ENCODE peak calls at places on chromosomes 5 and 9, in seven cellular contexts. Z is foreskin keratinocyte, B is choroid plexus epithelial cell, C is GM12865, W is dorsolateral prefrontal cortex, G is uterus, N is AG10803. E is an unnamed sample.

GRCh38 chr5:56297851-56298250 is 64.7 kb upstream of the ANKRD55 start:
- DNase-seq in Z (no peak), B (no peak), C (no peak), W (no peak), G (no peak), N (no peak), E (no peak)

GRCh38 chr5:78221964-78222451 is 72.5 kb downstream of the AP3B1 start:
- DNase-seq in Z (no peak), B (peak), C (peak), W (no peak), G (no peak), N (peak), E (peak)

GRCh38 chr5:14728109-14728938 is 63.8 kb downstream of the OTULIN start:
- DNase-seq in Z (no peak), B (no peak), C (no peak), W (peak), G (no peak), N (no peak), E (no peak)

GRCh38 chr9:74205071-74205470 is 292.1 kb upstream of the RORB start:
- DNase-seq in Z (no peak), B (no peak), C (no peak), W (no peak), G (no peak), N (no peak), E (no peak)

GRCh38 chr5:108380531-108381021 is 1.3 kb downstream of the FBXL17 start:
- DNase-seq in Z (no peak), B (peak), C (peak), W (no peak), G (peak), N (peak), E (no peak)

GRCh38 chr5:1860021-1860610 is 22.6 kb downstream of the IRX4 start:
- DNase-seq in Z (no peak), B (no peak), C (no peak), W (no peak), G (no peak), N (no peak), E (no peak)

GRCh38 chr9:91586282-91586681 is 162.7 kb upstream of the NFIL3 start:
- DNase-seq in Z (no peak), B (no peak), C (peak), W (no peak), G (no peak), N (no peak), E (no peak)

GRCh38 chr5:16081376-16081775 is 98.2 kb downstream of the MARCHF11 start:
- DNase-seq in Z (no peak), B (no peak), C (no peak), W (no peak), G (no peak), N (no peak), E (no peak)

GRCh38 chr5:68178579-68178978 is 37.0 kb upstream of the PIK3R1 start:
- DNase-seq in Z (peak), B (peak), C (no peak), W (no peak), G (no peak), N (no peak), E (peak)

GRCh38 chr5:53478411-53479044 is 1.9 kb upstream of the FST start:
- DNase-seq in Z (no peak), B (peak), C (peak), W (no peak), G (peak), N (peak), E (peak)

GRCh38 chr9:94813379-94813778 is 86.9 kb downstream of the AOPEP start:
- DNase-seq in Z (no peak), B (no peak), C (no peak), W (no peak), G (peak), N (no peak), E (no peak)

GRCh38 chr5:177312649-177313181 is 1.0 kb upstream of the MXD3 start:
- DNase-seq in Z (no peak), B (no peak), C (peak), W (no peak), G (no peak), N (no peak), E (peak)

GRCh38 chr5:159849437-159850191 is 66.7 kb upstream of the ADRA1B start:
- DNase-seq in Z (peak), B (peak), C (no peak), W (no peak), G (peak), N (peak), E (peak)

GRCh38 chr9:132748450-132748849 is 78.2 kb downstream of the GTF3C4 start:
- DNase-seq in Z (no peak), B (peak), C (no peak), W (no peak), G (no peak), N (no peak), E (no peak)

GRCh38 chr5:157106668-157107461 is 2.0 kb downstream of the HAVCR2 start:
- DNase-seq in Z (no peak), B (no peak), C (peak), W (no peak), G (no peak), N (no peak), E (no peak)

GRCh38 chr5:173391031-173391430 is 62.8 kb upstream of the STC2 start:
- DNase-seq in Z (no peak), B (no peak), C (no peak), W (no peak), G (no peak), N (no peak), E (no peak)

GRCh38 chr5:96661101-96661840 is 905 bp upstream of the CAST start:
- DNase-seq in Z (no peak), B (peak), C (peak), W (no peak), G (peak), N (peak), E (peak)

GRCh38 chr5:145681686-145682085 is 153.5 kb downstream of the PRELID2 start:
- DNase-seq in Z (peak), B (peak), C (peak), W (no peak), G (peak), N (peak), E (peak)

GRCh38 chr5:74766348-74766886 is 500 bp downstream of the GFM2 start:
- DNase-seq in Z (no peak), B (peak), C (no peak), W (no peak), G (no peak), N (peak), E (peak)

GRCh38 chr9:125412166-125412565 is 150.5 kb downstream of the GAPVD1 start:
- DNase-seq in Z (no peak), B (no peak), C (no peak), W (no peak), G (no peak), N (no peak), E (no peak)

GRCh38 chr9:93119953-93120845 is 13.9 kb downstream of the NINJ1 start:
- DNase-seq in Z (no peak), B (peak), C (peak), W (peak), G (peak), N (peak), E (peak)

GRCh38 chr9:7961076-7961475 is 161.5 kb upstream of the DMAC1 start:
- DNase-seq in Z (no peak), B (no peak), C (no peak), W (no peak), G (no peak), N (no peak), E (no peak)

GRCh38 chr9:7960615-7961014 is 161.0 kb upstream of the DMAC1 start:
- DNase-seq in Z (no peak), B (no peak), C (no peak), W (no peak), G (no peak), N (no peak), E (no peak)

GRCh38 chr9:7965091-7965490 is 165.5 kb upstream of the DMAC1 start:
- DNase-seq in Z (no peak), B (no peak), C (no peak), W (no peak), G (no peak), N (no peak), E (no peak)

GRCh38 chr9:7967093-7967827 is 167.7 kb upstream of the DMAC1 start:
- DNase-seq in Z (no peak), B (no peak), C (peak), W (no peak), G (no peak), N (no peak), E (no peak)

DNA sequence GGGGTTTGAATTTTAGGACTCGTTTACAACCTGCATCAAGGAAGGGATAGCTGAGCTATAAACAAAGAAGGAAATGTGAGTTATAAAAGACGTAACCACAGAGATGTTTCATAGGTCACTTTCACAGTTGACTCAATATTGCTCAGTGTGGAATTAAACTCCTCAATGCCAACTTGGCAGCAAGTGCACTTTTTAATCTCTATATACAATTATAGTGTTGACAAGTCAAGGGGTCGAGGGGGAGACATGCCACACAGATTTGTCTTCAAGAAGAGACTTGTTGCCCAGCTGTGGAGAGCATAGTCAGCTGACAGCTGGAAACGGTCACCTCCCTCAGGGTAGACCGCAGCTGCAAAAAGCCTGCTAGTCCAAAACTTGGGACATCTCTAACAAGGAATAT is 163.4 kb upstream of the DMAC1 start:
- DNase-seq in Z (no peak), B (no peak), C (no peak), W (no peak), G (no peak), N (no peak), E (no peak)
- TF ChIP-seq CTCF in Z (no peak), B (no peak), C (no peak), W (no peak), G (no peak), N (no peak), E (no peak)

GRCh38 chr5:171365351-171365750 is 22.3 kb upstream of the NPM1 start:
- DNase-seq in Z (no peak), B (peak), C (no peak), W (no peak), G (no peak), N (no peak), E (no peak)
- TF ChIP-seq CTCF in Z (peak), B (peak), C (peak), W (no peak), G (no peak), N (peak), E (peak)

GRCh38 chr5:149128023-149128875 is 13.0 kb upstream of the ABLIM3 start:
- DNase-seq in Z (no peak), B (peak), C (peak), W (no peak), G (no peak), N (no peak), E (no peak)

GRCh38 chr5:149129181-149129580 is 12.1 kb upstream of the ABLIM3 start:
- DNase-seq in Z (peak), B (peak), C (no peak), W (no peak), G (no peak), N (peak), E (peak)

GRCh38 chr5:149132474-149132873 is 8.8 kb upstream of the ABLIM3 start:
- DNase-seq in Z (no peak), B (no peak), C (no peak), W (no peak), G (no peak), N (no peak), E (no peak)

GRCh38 chr5:149130932-149131273 is 10.4 kb upstream of the ABLIM3 start:
- DNase-seq in Z (no peak), B (peak), C (no peak), W (no peak), G (no peak), N (no peak), E (no peak)

DNA sequence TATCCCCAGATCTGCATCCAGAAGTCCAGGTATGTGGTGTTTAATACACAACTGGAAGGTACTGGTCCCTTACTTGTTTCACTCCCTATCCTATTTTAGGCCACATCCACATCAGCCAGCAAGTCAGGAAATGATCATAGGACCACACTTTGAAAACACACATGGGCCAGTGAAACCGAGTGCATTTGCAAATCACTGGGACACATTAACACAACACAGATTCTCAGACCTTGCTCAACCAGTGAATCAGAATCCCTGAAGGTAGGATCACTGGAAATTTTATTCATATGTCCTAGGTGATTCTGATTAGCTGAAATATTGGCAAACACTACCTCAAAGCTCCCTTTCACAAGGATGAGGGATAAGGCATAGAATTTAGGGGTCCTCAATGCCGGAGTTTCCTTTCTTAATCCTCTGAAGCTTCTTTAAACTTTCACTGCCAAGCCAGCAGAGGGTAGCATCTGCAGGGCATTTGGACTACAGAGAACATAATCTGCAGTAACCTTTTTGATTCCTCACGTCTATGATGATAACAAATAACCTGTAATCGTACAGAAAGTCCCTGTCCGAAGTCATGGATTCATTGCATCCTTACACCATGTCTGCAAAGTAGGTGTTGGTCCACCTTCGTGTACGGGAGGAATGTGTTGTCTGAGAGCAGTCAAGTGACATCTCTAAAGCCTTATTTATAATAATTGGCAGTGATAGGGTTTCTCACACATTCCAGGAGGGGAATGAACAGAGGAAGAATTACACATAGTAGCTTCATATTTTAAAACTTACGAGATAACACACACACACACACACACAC is 11.0 kb upstream of the ABLIM3 start:
- DNase-seq in Z (no peak), B (peak), C (no peak), W (no peak), G (no peak), N (no peak), E (no peak)
- TF ChIP-seq CTCF in Z (peak), B (peak), C (no peak), W (no peak), G (no peak), N (peak), E (peak)

DNA sequence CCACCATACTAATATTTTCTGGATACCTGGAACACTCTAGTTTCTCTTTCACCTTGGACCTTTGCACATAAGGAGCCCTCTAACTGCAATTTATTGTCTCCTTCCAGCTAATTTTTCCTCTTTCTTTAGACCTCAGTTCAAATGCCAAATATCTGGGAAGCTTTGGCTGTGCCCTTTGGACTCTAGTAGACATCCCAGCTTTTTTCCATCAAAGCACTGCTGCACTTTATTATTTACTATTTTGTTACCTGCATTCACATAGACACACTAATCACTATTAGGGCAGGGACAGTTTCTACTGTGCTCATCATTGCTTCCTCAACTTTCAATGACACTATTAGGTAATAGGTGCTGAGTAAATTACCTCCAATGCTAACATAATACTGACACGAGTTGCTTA is 2.1 kb downstream of the RIGI start:
- DNase-seq in Z (no peak), B (no peak), C (no peak), W (no peak), G (no peak), N (no peak), E (no peak)
- TF ChIP-seq CTCF in Z (no peak), B (no peak), C (no peak), W (no peak), G (no peak), N (no peak), E (no peak)

GRCh38 chr9:83596899-83597504 is 25.9 kb upstream of the IDNK start:
- DNase-seq in Z (no peak), B (peak), C (peak), W (no peak), G (no peak), N (no peak), E (peak)
- TF ChIP-seq CTCF in Z (peak), B (peak), C (peak), W (peak), G (peak), N (peak), E (peak)

DNA sequence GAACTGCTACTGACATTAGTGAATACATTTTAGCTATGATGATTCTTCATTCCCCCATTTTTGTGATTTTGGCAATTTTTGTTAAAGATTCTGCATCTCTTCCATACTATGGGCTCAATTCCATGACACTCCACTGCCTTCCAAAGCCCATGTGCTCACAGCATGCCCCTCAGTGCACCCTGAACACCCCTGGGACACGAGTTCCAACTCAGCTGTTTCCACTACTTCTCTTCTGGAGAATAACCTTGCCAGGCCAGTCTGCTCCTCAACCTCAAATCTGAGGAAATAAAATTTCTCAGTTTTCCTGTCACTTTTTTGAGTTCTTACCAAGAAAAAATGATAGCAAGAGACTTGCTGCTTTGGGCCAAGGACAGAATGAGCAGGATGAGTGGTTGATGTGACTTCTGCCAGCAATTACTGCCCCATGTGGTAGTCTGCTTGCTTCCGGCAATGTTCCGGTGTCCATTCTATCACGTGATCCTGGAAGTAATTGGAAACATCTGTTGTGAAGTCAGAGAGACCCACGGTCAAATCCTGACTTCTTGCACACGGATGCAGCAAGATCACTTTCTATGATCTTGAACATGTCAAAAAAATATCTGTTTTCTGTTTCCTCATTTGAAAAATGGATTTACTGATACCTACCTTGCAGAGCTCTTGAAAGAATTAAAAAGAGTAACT is 58.3 kb downstream of the EGFLAM start:
- DNase-seq in Z (no peak), B (peak), C (no peak), W (no peak), G (peak), N (peak), E (peak)
- TF ChIP-seq CTCF in Z (no peak), B (peak), C (no peak), W (no peak), G (no peak), N (peak), E (no peak)

E was measured in HFFc6.